ENCODE peak calls at places on chromosomes 11 and 22, in six cellular contexts. G is heart left ventricle; C is Panc1; D is AG04449; O is GM13976; F is CD4-positive, alpha-beta T cell. E is an unnamed sample.

GRCh38 chr11:19102521-19102900 is 14.5 kb upstream of the ZDHHC13 start:
- DNase-seq in G (no peak), D (no peak), F (no peak), O (no peak), C (no peak), E (no peak)

GRCh38 chr11:125147280-125147679 is 17.3 kb upstream of the PKNOX2 start:
- DNase-seq in D (no peak), F (no peak), C (no peak), O (no peak), G (no peak), E (no peak)

GRCh38 chr11:123899792-123900191 is 2.2 kb upstream of the OR8D4 start:
- DNase-seq in O (no peak), D (no peak), C (no peak), G (no peak), F (no peak), E (no peak)

GRCh38 chr11:116427903-116428637 is 344.7 kb downstream of the BUD13 start:
- DNase-seq in D (no peak), F (no peak), C (no peak), G (no peak), O (no peak), E (no peak)

GRCh38 chr11:94574193-94574961 is 7.2 kb downstream of the PIWIL4 start:
- DNase-seq in D (peak), F (no peak), C (no peak), O (no peak), G (no peak), E (no peak)

GRCh38 chr11:99370557-99371200 is 349.9 kb downstream of the CNTN5 start:
- DNase-seq in G (peak), C (no peak), F (no peak), O (no peak), D (peak), E (no peak)

GRCh38 chr22:32708835-32709234 is 92.7 kb upstream of the TIMP3 start:
- DNase-seq in F (no peak), C (no peak), G (peak), O (no peak), D (no peak), E (no peak)

GRCh38 chr11:95803973-95804372 is 13.7 kb downstream of the CEP57 start:
- DNase-seq in C (no peak), G (no peak), O (no peak), F (no peak), D (no peak), E (no peak)

GRCh38 chr11:88494857-88495256 is 157.3 kb upstream of the CTSC start:
- DNase-seq in C (no peak), D (no peak), G (no peak), O (no peak), F (no peak), E (no peak)

GRCh38 chr22:46436595-46437163 is 100.7 kb downstream of the CELSR1 start:
- DNase-seq in D (no peak), C (no peak), G (no peak), F (no peak), O (no peak), E (no peak)

GRCh38 chr11:10139656-10140055 is 154.4 kb downstream of the SBF2 start:
- DNase-seq in G (no peak), C (no peak), D (peak), F (no peak), O (no peak), E (no peak)

GRCh38 chr11:21988477-21988876 is 204.4 kb upstream of the ANO5 start:
- DNase-seq in G (no peak), C (no peak), O (no peak), D (no peak), F (no peak), E (no peak)

GRCh38 chr22:43587574-43587973 is 175.8 kb downstream of the MPPED1 start:
- DNase-seq in G (no peak), C (no peak), D (no peak), F (no peak), O (no peak), E (no peak)

GRCh38 chr11:65867284-65868071 is 5.1 kb downstream of the EFEMP2 start:
- DNase-seq in O (no peak), C (no peak), D (no peak), F (no peak), G (peak), E (no peak)

GRCh38 chr11:95058622-95059021 is 8.1 kb upstream of the SRSF8 start:
- DNase-seq in C (no peak), G (no peak), D (no peak), O (no peak), F (no peak), E (no peak)

GRCh38 chr11:77038029-77038824 is 4.0 kb downstream of the B3GNT6 start:
- DNase-seq in O (no peak), F (no peak), G (no peak), C (no peak), D (no peak), E (no peak)

GRCh38 chr11:6402561-6402981 is 12.3 kb downstream of the SMPD1 start:
- DNase-seq in O (peak), G (no peak), D (no peak), C (no peak), F (peak), E (no peak)

GRCh38 chr11:66289548-66290331 is 797 bp upstream of the YIF1A start:
- DNase-seq in O (peak), D (no peak), F (peak), C (peak), G (peak), E (peak)

GRCh38 chr22:19514831-19515565 is 9.2 kb downstream of the CLDN5 start:
- DNase-seq in C (no peak), D (no peak), G (no peak), O (no peak), F (no peak), E (no peak)

GRCh38 chr22:31637375-31637937 is 24.6 kb downstream of the PISD start:
- DNase-seq in C (no peak), F (no peak), G (no peak), O (peak), D (no peak), E (no peak)

GRCh38 chr11:77270921-77271320 is 30.6 kb downstream of the GDPD4 start:
- DNase-seq in G (no peak), D (no peak), F (no peak), O (no peak), C (no peak), E (no peak)

GRCh38 chr22:23218867-23219251 is 38.5 kb downstream of the BCR start:
- DNase-seq in O (no peak), D (no peak), G (peak), C (no peak), F (no peak), E (peak)

GRCh38 chr22:45757068-45757467 is 85.4 kb downstream of the ATXN10 start:
- DNase-seq in C (no peak), D (no peak), G (no peak), F (no peak), O (no peak), E (no peak)

GRCh38 chr11:47149781-47150180 is 26.9 kb downstream of the ARFGAP2 start:
- DNase-seq in C (no peak), F (no peak), D (no peak), G (no peak), O (no peak), E (no peak)

GRCh38 chr11:95586155-95586554 is 203.4 kb downstream of the FAM76B start:
- DNase-seq in C (no peak), D (no peak), G (no peak), F (no peak), O (no peak), E (no peak)

GRCh38 chr11:84136926-84137325 is 850.8 kb upstream of the CCDC90B start:
- DNase-seq in D (no peak), G (no peak), F (no peak), C (no peak), O (no peak), E (no peak)

GRCh38 chr22:31177420-31178162 is 17.6 kb downstream of the RNF185 start:
- DNase-seq in C (no peak), G (no peak), O (no peak), D (peak), F (no peak), E (no peak)

GRCh38 chr11:44192015-44192380 is 96.5 kb downstream of the EXT2 start:
- DNase-seq in F (no peak), C (no peak), G (no peak), O (no peak), D (no peak), E (no peak)

GRCh38 chr11:44319170-44319551 is 9.2 kb upstream of the ALX4 start:
- DNase-seq in D (no peak), F (no peak), C (no peak), G (no peak), O (no peak), E (no peak)

GRCh38 chr11:61700720-61701119 is 20.5 kb downstream of the DAGLA start:
- DNase-seq in O (no peak), F (no peak), C (no peak), D (no peak), G (no peak), E (no peak)

GRCh38 chr22:36365020-36365411 is 22.8 kb downstream of the MYH9 start:
- DNase-seq in F (peak), C (peak), D (peak), O (peak), G (no peak), E (no peak)

GRCh38 chr11:124788521-124788920 is 11.7 kb downstream of the MSANTD2 start:
- DNase-seq in D (no peak), C (no peak), G (no peak), F (no peak), O (no peak), E (no peak)

GRCh38 chr22:31748490-31748889 is 1.4 kb downstream of the PRR14L start:
- DNase-seq in O (no peak), D (no peak), G (no peak), C (no peak), F (no peak), E (no peak)

GRCh38 chr22:37115032-37115431 is 5.5 kb upstream of the TMPRSS6 start:
- DNase-seq in F (no peak), C (no peak), O (no peak), G (no peak), D (no peak), E (no peak)

GRCh38 chr11:13262096-13262495 is 15.5 kb upstream of the BMAL1 start:
- DNase-seq in F (no peak), C (no peak), O (no peak), G (no peak), D (no peak), E (no peak)

GRCh38 chr22:26852176-26852575 is 194.8 kb downstream of the MIAT start:
- DNase-seq in F (no peak), G (no peak), D (no peak), O (no peak), C (no peak), E (peak)

GRCh38 chr11:68399916-68400315 is 60.6 kb upstream of the PPP6R3 start:
- DNase-seq in G (no peak), F (no peak), D (no peak), O (no peak), C (no peak), E (no peak)

GRCh38 chr11:63537293-63538101 is 889 bp downstream of the PLAAT4 start:
- DNase-seq in C (no peak), D (no peak), F (no peak), O (no peak), G (peak), E (no peak)

DNA sequence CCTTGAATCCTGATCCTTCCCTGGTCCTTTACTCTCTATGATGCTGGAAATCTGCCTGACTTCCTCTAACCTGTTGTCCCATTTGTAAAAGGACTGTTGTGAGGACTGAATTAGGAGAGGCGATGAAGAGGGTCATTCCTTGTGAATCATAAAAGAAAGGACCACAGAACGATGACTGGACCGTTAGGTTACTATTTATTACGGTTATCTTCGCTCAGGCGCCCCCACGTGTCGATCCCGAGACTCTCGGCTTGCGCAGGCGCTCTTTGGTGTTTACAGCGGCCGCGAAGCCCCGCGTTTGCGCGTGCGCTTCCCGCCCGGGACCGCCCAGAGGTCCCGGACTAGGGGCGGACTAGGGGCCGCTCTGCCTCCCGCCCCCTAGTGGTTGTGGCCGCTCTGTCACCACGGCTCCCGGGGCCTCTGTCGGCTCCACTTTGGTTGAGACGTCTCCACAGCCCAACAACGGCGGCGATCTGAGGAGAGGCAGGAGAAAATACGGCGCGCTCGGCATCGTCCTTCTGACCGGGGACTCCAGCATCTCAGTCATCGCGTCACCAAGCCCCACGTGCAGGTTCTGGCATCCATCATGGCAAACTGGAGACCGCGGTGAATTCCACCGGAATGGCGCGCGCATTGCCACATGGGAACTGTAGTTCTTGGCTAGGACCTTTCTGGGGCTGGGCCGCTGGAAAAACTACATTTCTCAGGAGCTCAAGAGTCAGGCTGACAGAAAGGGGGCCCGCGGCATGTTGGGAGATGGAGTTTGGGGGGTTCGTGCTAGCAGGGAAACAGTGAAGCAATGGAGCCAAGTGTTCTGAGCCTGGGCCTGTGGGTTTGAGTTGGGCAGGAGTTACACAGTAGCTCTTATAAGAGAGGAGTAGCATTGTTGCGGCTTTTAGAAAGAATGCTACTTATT is at the start of gene STARD10:
- DNase-seq in F (peak), G (peak), D (no peak), C (peak), O (peak), E (peak)
- TF ChIP-seq CTCF in F (peak), G (peak), D (peak), C (peak), O (peak), E (peak)

GRCh38 chr11:2397005-2397404 is 3.5 kb upstream of the TSSC4 start:
- DNase-seq in F (no peak), G (no peak), O (no peak), D (no peak), C (no peak), E (no peak)

GRCh38 chr11:2400069-2400760 is at the start of gene TSSC4:
- DNase-seq in O (peak), C (peak), F (peak), G (peak), D (peak), E (peak)

GRCh38 chr11:2399488-2400068 is 972 bp upstream of the TSSC4 start:
- DNase-seq in D (no peak), C (no peak), G (no peak), O (no peak), F (no peak), E (no peak)

GRCh38 chr11:2400761-2401435 is 348 bp downstream of the TSSC4 start:
- DNase-seq in F (no peak), O (no peak), D (no peak), G (no peak), C (no peak), E (no peak)

DNA sequence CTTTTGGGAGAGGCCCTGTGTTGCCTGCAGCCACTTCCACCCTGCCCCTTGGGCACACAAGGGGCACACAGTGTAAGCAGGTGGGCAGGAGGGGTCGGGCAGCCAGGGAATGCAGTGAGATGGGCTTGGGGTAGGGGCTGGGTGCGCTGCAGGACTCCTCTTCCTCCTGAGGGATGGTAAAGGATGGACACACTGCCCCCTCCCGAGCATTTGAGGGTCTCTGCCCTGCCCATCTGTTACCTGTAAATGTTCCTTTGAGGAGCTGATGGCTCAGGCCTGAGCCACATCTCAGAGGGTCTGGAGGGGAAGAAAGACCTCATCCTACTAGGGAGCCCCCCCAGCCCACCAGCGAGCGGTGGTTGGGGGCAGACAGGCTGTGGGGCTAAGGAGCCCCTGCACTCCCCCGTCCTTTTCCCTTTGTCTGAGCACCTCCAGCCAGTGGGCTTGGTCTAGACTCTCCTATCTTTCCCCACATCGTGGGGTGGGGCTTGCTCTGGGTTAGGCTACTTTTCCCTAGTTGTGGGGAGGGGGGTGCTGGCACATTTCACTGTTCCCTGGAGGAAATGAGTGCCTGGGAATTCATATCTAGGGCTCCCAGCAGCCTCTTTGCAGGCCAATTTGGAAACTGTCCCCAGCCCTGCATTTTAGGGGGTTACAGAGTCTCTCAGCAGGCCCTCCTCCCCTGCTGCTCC is 1.7 kb upstream of the TSSC4 start:
- DNase-seq in F (no peak), C (no peak), D (no peak), O (no peak), G (no peak), E (no peak)
- TF ChIP-seq CTCF in F (no peak), C (peak), D (no peak), O (no peak), G (no peak), E (no peak)

GRCh38 chr11:74778581-74778980 is 29.9 kb downstream of the RNF169 start:
- DNase-seq in F (no peak), G (no peak), C (no peak), D (no peak), O (no peak), E (no peak)
- TF ChIP-seq CTCF in F (no peak), G (no peak), C (no peak), D (no peak), O (no peak), E (no peak)

GRCh38 chr11:93536346-93536871 is 6.8 kb downstream of the SMCO4 start:
- DNase-seq in F (no peak), O (no peak), G (no peak), D (no peak), C (no peak), E (no peak)
- TF ChIP-seq CTCF in F (no peak), O (no peak), G (no peak), D (no peak), C (peak), E (no peak)

DNA sequence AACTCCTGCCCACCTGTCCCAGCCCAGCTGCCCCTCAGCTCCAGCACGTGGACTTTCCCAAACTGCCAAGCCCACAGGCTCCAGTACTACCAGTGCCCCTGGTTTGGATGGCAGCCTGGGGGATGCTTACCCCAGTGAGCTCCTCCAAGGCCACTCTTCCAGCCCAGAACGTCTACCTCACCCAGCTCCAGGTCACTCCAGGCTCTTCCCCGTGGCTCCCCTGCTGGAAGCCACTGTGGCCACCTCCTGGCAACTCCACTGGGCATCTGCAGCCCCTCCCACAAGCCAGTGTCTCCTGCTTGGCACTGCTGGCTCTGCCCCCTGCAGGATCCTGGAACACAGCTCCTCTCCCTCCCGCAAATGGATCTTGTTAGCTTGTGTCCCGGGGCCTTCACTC is 29.3 kb downstream of the LMO1 start:
- DNase-seq in C (no peak), F (no peak), O (no peak), D (no peak), G (no peak), E (no peak)
- TF ChIP-seq CTCF in C (no peak), F (no peak), O (no peak), D (no peak), G (no peak), E (no peak)

GRCh38 chr11:73478737-73479347 is 102.6 kb downstream of the RELT start:
- DNase-seq in F (no peak), O (no peak), D (no peak), C (peak), G (no peak), E (no peak)
- TF ChIP-seq CTCF in F (peak), O (peak), D (peak), C (peak), G (peak), E (peak)

E was measured in progenitor cell of endocrine pancreas.